ENCODE peak calls at places on chromosome 4, in nine cellular contexts. X is Kasumi-1; M is astrocyte; Y is activated effector memory CD4-positive, alpha-beta T cell treated with Interleukin-2 at 50 U/mL for 16 hours; R is left ventricle myocardium inferior; Z is AG04450; A is endothelial cell; F is activated CD4-positive, CD25-positive, alpha-beta regulatory T cell treated with anti-CD3 and anti-CD28 coated beads, Interleukin-2, amount 50 U/mL, for 72 hours; E is brain microvascular endothelial cell. V is an unnamed sample.

GRCh38 chr4:25667931-25668557 is 12.4 kb downstream of the SLC34A2 start:
- DNase-seq in E (peak), M (peak), R (no peak), Y (no peak), F (no peak), X (no peak), A (no peak), Z (no peak), V (no peak)

GRCh38 chr4:82428526-82428968 is 1.7 kb downstream of the HNRNPDL start:
- DNase-seq in X (no peak), M (no peak), Z (no peak), A (no peak), E (no peak), R (no peak), F (no peak), Y (no peak), V (no peak)

GRCh38 chr4:26084414-26084813 is 170.4 kb downstream of the SMIM20 start:
- DNase-seq in X (no peak), R (no peak), F (no peak), Z (no peak), M (no peak), Y (no peak), E (no peak), A (no peak), V (no peak)

GRCh38 chr4:18021470-18021719 is 160 bp downstream of the LCORL start:
- DNase-seq in Y (no peak), F (no peak), X (no peak), R (no peak), Z (no peak), A (no peak), E (peak), M (no peak), V (no peak)

GRCh38 chr4:1413221-1413663 is 7.0 kb upstream of the NKX1-1 start:
- DNase-seq in M (no peak), F (no peak), X (no peak), Y (no peak), Z (no peak), A (no peak), R (no peak), E (no peak), V (no peak)

GRCh38 chr4:13481569-13481968 is 2.6 kb downstream of the RAB28 start:
- DNase-seq in A (no peak), E (no peak), R (no peak), F (no peak), M (peak), X (peak), Y (no peak), Z (no peak), V (no peak)

GRCh38 chr4:10461091-10461849 is 4.0 kb upstream of the ZNF518B start:
- DNase-seq in F (peak), E (no peak), X (peak), Z (no peak), M (peak), A (peak), Y (peak), R (peak), V (no peak)

GRCh38 chr4:115234405-115235093 is 121.1 kb upstream of the NDST4 start:
- DNase-seq in F (no peak), A (peak), X (peak), E (no peak), M (no peak), Y (no peak), Z (no peak), R (no peak), V (no peak)

GRCh38 chr4:155762351-155762750 is 3.5 kb downstream of the GUCY1B1 start:
- DNase-seq in R (no peak), F (no peak), A (no peak), E (no peak), Y (no peak), M (no peak), Z (no peak), X (no peak), V (no peak)

GRCh38 chr4:128358231-128358902 is 70.8 kb upstream of the PGRMC2 start:
- DNase-seq in Z (peak), A (no peak), F (no peak), E (peak), X (no peak), R (no peak), M (peak), Y (no peak), V (no peak)

GRCh38 chr4:68175562-68176155 is 46.0 kb upstream of the TMPRSS11F start:
- DNase-seq in Z (peak), R (no peak), F (no peak), X (peak), A (peak), E (peak), Y (no peak), M (peak), V (peak)

GRCh38 chr4:151486166-151486565 is 77.2 kb downstream of the FHIP1A start:
- DNase-seq in E (peak), A (no peak), Y (no peak), Z (no peak), F (no peak), R (no peak), X (no peak), M (peak), V (no peak)

GRCh38 chr4:6495296-6495590 is 22.8 kb upstream of the PPP2R2C start:
- DNase-seq in F (no peak), R (no peak), Y (no peak), Z (no peak), E (no peak), M (no peak), A (no peak), X (no peak), V (no peak)

V was measured in NCI-H2227 treated with DMSO at 0.1 percent for 48 hours.